ENCODE peak calls at places on chromosomes 5 and 9, in seven cellular contexts. O is uterus; R is left ventricle myocardium inferior; K is right atrium auricular region; S is CD4-positive, alpha-beta memory T cell; Q is trophoblast cell; X is gastrocnemius medialis. F is an unnamed sample.

GRCh38 chr9:132562313-132562588 is 20.2 kb upstream of the BARHL1 start:
- DNase-seq in O (no peak), R (no peak), K (no peak), S (no peak), Q (no peak), X (no peak), F (no peak)

GRCh38 chr9:37969130-37969529 is 65.2 kb upstream of the SLC25A51 start:
- DNase-seq in O (no peak), R (peak; percentile 57), K (no peak), S (no peak), Q (no peak), X (no peak), F (no peak)

GRCh38 chr5:1466631-1467265 is 21.5 kb upstream of the SLC6A3 start:
- DNase-seq in O (no peak), R (no peak), K (no peak), S (no peak), Q (no peak), X (no peak), F (no peak)

GRCh38 chr5:143913008-143913752 is 101.2 kb downstream of the HMHB1 start:
- DNase-seq in O (no peak), R (no peak), K (no peak), S (no peak), Q (no peak), X (no peak), F (no peak)

GRCh38 chr9:677461-678097 is 163.9 kb upstream of the DMRT1 start:
- DNase-seq in O (no peak), R (no peak), K (no peak), S (no peak), Q (no peak), X (no peak), F (no peak)

GRCh38 chr5:65103674-65104035 is 334.9 kb downstream of the CWC27 start:
- DNase-seq in O (peak; percentile 18), R (no peak), K (no peak), S (no peak), Q (no peak), X (no peak), F (peak; percentile 33)

GRCh38 chr9:110133608-110134214 is 74.2 kb downstream of the C9orf152 start:
- DNase-seq in O (no peak), R (no peak), K (no peak), S (no peak), Q (peak; percentile 52), X (no peak), F (no peak)

GRCh38 chr9:18142964-18143363 is 331.0 kb upstream of the ADAMTSL1 start:
- DNase-seq in O (no peak), R (no peak), K (no peak), S (no peak), Q (no peak), X (no peak), F (no peak)

GRCh38 chr9:6410653-6411052 is 2.3 kb upstream of the UHRF2 start:
- DNase-seq in O (no peak), R (no peak), K (no peak), S (no peak), Q (no peak), X (no peak), F (no peak)

GRCh38 chr5:55994502-55994997 is at the start of gene IL6ST:
- DNase-seq in O (no peak), R (no peak), K (peak; percentile 75), S (no peak), Q (peak; percentile 75), X (no peak), F (peak; percentile 44)

GRCh38 chr5:77143998-77144836 is 57.1 kb upstream of the ZBED3 start:
- DNase-seq in O (peak; percentile 82), R (peak; percentile 56), K (peak; percentile 67), S (peak; percentile 51), Q (peak; percentile 80), X (peak; percentile 51), F (peak; percentile 42)

GRCh38 chr9:36136894-36137391 is 410 bp downstream of the GLIPR2 start:
- DNase-seq in O (no peak), R (no peak), K (no peak), S (no peak), Q (peak; percentile 20), X (no peak), F (no peak)

GRCh38 chr9:134664446-134664845 is 22.8 kb downstream of the COL5A1 start:
- DNase-seq in O (no peak), R (peak; percentile 9), K (no peak), S (no peak), Q (no peak), X (no peak), F (no peak)

GRCh38 chr9:134663753-134664415 is 22.3 kb downstream of the COL5A1 start:
- DNase-seq in O (no peak), R (peak; percentile 4), K (no peak), S (no peak), Q (no peak), X (no peak), F (no peak)

GRCh38 chr9:134669556-134669955 is 28.0 kb downstream of the COL5A1 start:
- DNase-seq in O (no peak), R (peak; percentile 5), K (no peak), S (no peak), Q (no peak), X (no peak), F (no peak)

GRCh38 chr9:134666208-134666607 is 24.6 kb downstream of the COL5A1 start:
- DNase-seq in O (no peak), R (peak; percentile 4), K (no peak), S (no peak), Q (no peak), X (no peak), F (no peak)

GRCh38 chr9:134666801-134667200 is 25.2 kb downstream of the COL5A1 start:
- DNase-seq in O (no peak), R (no peak), K (no peak), S (no peak), Q (no peak), X (no peak), F (no peak)
- H3K4me1 ChIP-seq in O (peaks cover 27% of the 10 kb centered on the region), R (peaks cover 35% of the 10 kb centered on the region), K (no peaks in the 10 kb centered on the region), S (no peaks in the 10 kb centered on the region), Q (peaks cover 43% of the 10 kb centered on the region), X (no peaks in the 10 kb centered on the region), F (no peaks in the 10 kb centered on the region)

GRCh38 chr9:92986175-92987110 is 39.1 kb downstream of the FGD3 start:
- DNase-seq in O (no peak), R (no peak), K (no peak), S (peak; percentile 50), Q (peak; percentile 57), X (no peak), F (peak; percentile 26)

GRCh38 chr9:92988215-92988731 is 41.0 kb downstream of the FGD3 start:
- DNase-seq in O (no peak), R (no peak), K (no peak), S (no peak), Q (peak; percentile 69), X (no peak), F (no peak)

GRCh38 chr9:92989561-92989960 is 42.2 kb downstream of the FGD3 start:
- DNase-seq in O (no peak), R (no peak), K (no peak), S (no peak), Q (peak; percentile 5), X (no peak), F (no peak)

GRCh38 chr9:92992549-92992948 is 45.2 kb downstream of the FGD3 start:
- DNase-seq in O (no peak), R (no peak), K (no peak), S (no peak), Q (no peak), X (no peak), F (no peak)

GRCh38 chr9:92990461-92990860 is 43.1 kb downstream of the FGD3 start:
- DNase-seq in O (no peak), R (no peak), K (no peak), S (no peak), Q (no peak), X (no peak), F (no peak)
- H3K9me3 ChIP-seq in O (no peaks in the 10 kb centered on the region), R (peaks cover 4% of the 10 kb centered on the region), K (no peaks in the 10 kb centered on the region), S (no peaks in the 10 kb centered on the region), Q (peaks cover 3% of the 10 kb centered on the region), X (no peaks in the 10 kb centered on the region), F (no peaks in the 10 kb centered on the region)

GRCh38 chr9:93031629-93032431 is 26.7 kb upstream of the SUSD3 start:
- DNase-seq in O (no peak), R (no peak), K (no peak), S (no peak), Q (no peak), X (no peak), F (no peak)

GRCh38 chr9:93035106-93035660 is 23.3 kb upstream of the SUSD3 start:
- DNase-seq in O (no peak), R (no peak), K (no peak), S (no peak), Q (no peak), X (no peak), F (no peak)

GRCh38 chr9:93033541-93033940 is 25.0 kb upstream of the SUSD3 start:
- DNase-seq in O (no peak), R (no peak), K (no peak), S (no peak), Q (no peak), X (no peak), F (no peak)

GRCh38 chr9:93030642-93031628 is 27.6 kb upstream of the SUSD3 start:
- DNase-seq in O (no peak), R (no peak), K (no peak), S (no peak), Q (no peak), X (no peak), F (no peak)

DNA sequence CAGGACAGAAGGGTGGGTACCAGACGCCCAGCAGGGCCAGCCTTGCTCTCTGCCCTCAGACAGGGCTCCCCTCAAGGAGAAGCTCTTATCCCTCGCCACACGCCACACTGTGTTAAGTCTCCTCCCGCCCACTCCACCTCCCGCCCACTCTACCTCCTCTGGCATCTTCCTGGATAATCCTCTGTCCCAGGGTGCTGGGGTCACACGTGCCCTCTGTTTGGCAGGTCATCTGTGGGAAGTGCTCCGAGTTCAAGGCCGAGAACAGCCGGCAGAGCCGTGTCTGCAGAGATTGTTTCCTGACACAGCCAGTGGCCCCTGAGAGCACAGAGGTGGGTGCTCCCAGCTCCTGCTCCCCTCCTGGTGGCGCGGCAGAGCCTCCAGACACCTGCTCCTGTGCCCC is 26.0 kb upstream of the SUSD3 start:
- DNase-seq in O (no peak), R (no peak), K (no peak), S (no peak), Q (no peak), X (no peak), F (no peak)
- H3K4me1 ChIP-seq in O (no peaks in the 10 kb centered on the region), R (no peaks in the 10 kb centered on the region), K (no peaks in the 10 kb centered on the region), S (peaks cover 84% of the 10 kb centered on the region), Q (no peaks in the 10 kb centered on the region), X (no peaks in the 10 kb centered on the region), F (no peaks in the 10 kb centered on the region)

GRCh38 chr5:180250329-180250728 is 41.3 kb upstream of the RASGEF1C start:
- DNase-seq in O (no peak), R (no peak), K (no peak), S (no peak), Q (peak; percentile 25), X (no peak), F (no peak)
- H3K9me3 ChIP-seq in O (no peaks in the 10 kb centered on the region), R (peaks cover 100% of the 10 kb centered on the region), K (peaks cover 24% of the 10 kb centered on the region), S (no peaks in the 10 kb centered on the region), Q (peaks cover 35% of the 10 kb centered on the region), X (peaks cover 30% of the 10 kb centered on the region), F (peaks cover 94% of the 10 kb centered on the region)

F was measured in tibial nerve.